ENCODE peak calls at places on chromosome 20, in eight cellular contexts. One of them, this sample, is unnamed.

GRCh38 chr20:41196653-41197225 is 59.4 kb downstream of the PLCG1 start:
- DNase-seq in colonic mucosa: no peak
- DNase-seq in uterus: no peak
- DNase-seq in spleen: no peak
- DNase-seq in foreskin keratinocyte: no peak
- DNase-seq in upper lobe of right lung: no peak
- DNase-seq in aorta: no peak
- DNase-seq in stomach: no peak
- DNase-seq in this sample: no peak

GRCh38 chr20:45822863-45823262 is 4.2 kb downstream of the TNNC2 start:
- DNase-seq in foreskin keratinocyte: no peak
- DNase-seq in aorta: peak; percentile 83
- DNase-seq in stomach: peak; percentile 54
- DNase-seq in upper lobe of right lung: peak; percentile 72
- DNase-seq in spleen: no peak
- DNase-seq in uterus: no peak
- DNase-seq in colonic mucosa: peak; percentile 67
- DNase-seq in this sample: no peak

GRCh38 chr20:33732166-33732970 is 572 bp downstream of the ZNF341 start:
- DNase-seq in colonic mucosa: peak; percentile 88
- DNase-seq in stomach: peak; percentile 90
- DNase-seq in upper lobe of right lung: peak; percentile 96
- DNase-seq in aorta: peak; percentile 94
- DNase-seq in foreskin keratinocyte: peak; percentile 60
- DNase-seq in spleen: peak; percentile 99
- DNase-seq in uterus: no peak
- DNase-seq in this sample: no peak

GRCh38 chr20:56537997-56538396 is 5.0 kb downstream of the FAM209B start:
- DNase-seq in colonic mucosa: no peak
- DNase-seq in foreskin keratinocyte: no peak
- DNase-seq in upper lobe of right lung: no peak
- DNase-seq in aorta: no peak
- DNase-seq in spleen: no peak
- DNase-seq in stomach: no peak
- DNase-seq in uterus: no peak
- DNase-seq in this sample: no peak

GRCh38 chr20:17617212-17617867 is 47.5 kb downstream of the DSTN start:
- DNase-seq in upper lobe of right lung: peak; percentile 76
- DNase-seq in foreskin keratinocyte: no peak
- DNase-seq in uterus: peak; percentile 76
- DNase-seq in colonic mucosa: peak; percentile 46
- DNase-seq in spleen: peak; percentile 81
- DNase-seq in stomach: peak; percentile 65
- DNase-seq in aorta: peak; percentile 87
- DNase-seq in this sample: peak; percentile 76

GRCh38 chr20:18288748-18289705 is 700 bp downstream of the ZNF133 start:
- DNase-seq in aorta: no peak
- DNase-seq in upper lobe of right lung: no peak
- DNase-seq in spleen: peak; percentile 83
- DNase-seq in foreskin keratinocyte: peak; percentile 18
- DNase-seq in uterus: no peak
- DNase-seq in stomach: no peak
- DNase-seq in colonic mucosa: no peak
- DNase-seq in this sample: no peak

GRCh38 chr20:60192351-60192750 is 234.1 kb downstream of the CDH26 start:
- DNase-seq in uterus: no peak
- DNase-seq in upper lobe of right lung: no peak
- DNase-seq in stomach: no peak
- DNase-seq in spleen: no peak
- DNase-seq in colonic mucosa: no peak
- DNase-seq in aorta: no peak
- DNase-seq in foreskin keratinocyte: no peak
- DNase-seq in this sample: no peak

GRCh38 chr20:41249371-41249770 is 68.2 kb downstream of the ZHX3 start:
- DNase-seq in stomach: no peak
- DNase-seq in upper lobe of right lung: no peak
- DNase-seq in foreskin keratinocyte: peak; percentile 77
- DNase-seq in colonic mucosa: peak; percentile 39
- DNase-seq in uterus: peak; percentile 86
- DNase-seq in aorta: peak; percentile 88
- DNase-seq in spleen: no peak
- DNase-seq in this sample: peak; percentile 90

GRCh38 chr20:51429696-51430095 is 112.8 kb downstream of the NFATC2 start:
- DNase-seq in upper lobe of right lung: no peak
- DNase-seq in aorta: no peak
- DNase-seq in stomach: no peak
- DNase-seq in foreskin keratinocyte: no peak
- DNase-seq in uterus: no peak
- DNase-seq in colonic mucosa: no peak
- DNase-seq in spleen: no peak
- DNase-seq in this sample: no peak

GRCh38 chr20:20695250-20695816 is 17.1 kb downstream of the RALGAPA2 start:
- DNase-seq in colonic mucosa: no peak
- DNase-seq in upper lobe of right lung: no peak
- DNase-seq in stomach: no peak
- DNase-seq in uterus: no peak
- DNase-seq in foreskin keratinocyte: no peak
- DNase-seq in spleen: no peak
- DNase-seq in aorta: no peak
- DNase-seq in this sample: no peak

GRCh38 chr20:48904566-48905321 is 16.8 kb upstream of the ARFGEF2 start:
- DNase-seq in foreskin keratinocyte: peak; percentile 26
- DNase-seq in spleen: no peak
- DNase-seq in stomach: peak; percentile 67
- DNase-seq in aorta: no peak
- DNase-seq in upper lobe of right lung: no peak
- DNase-seq in uterus: peak; percentile 56
- DNase-seq in colonic mucosa: peak; percentile 58
- DNase-seq in this sample: no peak

GRCh38 chr20:14972256-14972655 is 634.8 kb upstream of the FLRT3 start:
- DNase-seq in foreskin keratinocyte: no peak
- DNase-seq in upper lobe of right lung: no peak
- DNase-seq in uterus: no peak
- DNase-seq in aorta: no peak
- DNase-seq in colonic mucosa: no peak
- DNase-seq in stomach: no peak
- DNase-seq in spleen: no peak
- DNase-seq in this sample: no peak

GRCh38 chr20:34943808-34944568 is 11.6 kb downstream of the GSS start:
- DNase-seq in foreskin keratinocyte: peak; percentile 88
- DNase-seq in spleen: no peak
- DNase-seq in stomach: no peak
- DNase-seq in colonic mucosa: no peak
- DNase-seq in uterus: no peak
- DNase-seq in upper lobe of right lung: no peak
- DNase-seq in aorta: no peak
- DNase-seq in this sample: no peak

GRCh38 chr20:38209736-38210405 is 44.8 kb upstream of the TGM2 start:
- DNase-seq in stomach: no peak
- DNase-seq in uterus: peak; percentile 3
- DNase-seq in aorta: peak; percentile 38
- DNase-seq in foreskin keratinocyte: no peak
- DNase-seq in spleen: no peak
- DNase-seq in upper lobe of right lung: peak; percentile 18
- DNase-seq in colonic mucosa: no peak
- DNase-seq in this sample: peak; percentile 73

GRCh38 chr20:43392561-43392960 is 65.1 kb upstream of the SRSF6 start:
- DNase-seq in upper lobe of right lung: no peak
- DNase-seq in foreskin keratinocyte: no peak
- DNase-seq in uterus: no peak
- DNase-seq in aorta: no peak
- DNase-seq in stomach: no peak
- DNase-seq in colonic mucosa: no peak
- DNase-seq in spleen: no peak
- DNase-seq in this sample: no peak

GRCh38 chr20:34410331-34410730 is 47.3 kb downstream of the ITCH start:
- DNase-seq in foreskin keratinocyte: no peak
- DNase-seq in colonic mucosa: no peak
- DNase-seq in stomach: no peak
- DNase-seq in spleen: no peak
- DNase-seq in uterus: no peak
- DNase-seq in upper lobe of right lung: no peak
- DNase-seq in aorta: no peak
- DNase-seq in this sample: no peak

GRCh38 chr20:63562461-63563185 is 8.7 kb downstream of the FNDC11 start:
- DNase-seq in upper lobe of right lung: no peak
- DNase-seq in colonic mucosa: no peak
- DNase-seq in stomach: no peak
- DNase-seq in aorta: no peak
- DNase-seq in foreskin keratinocyte: no peak
- DNase-seq in spleen: peak; percentile 81
- DNase-seq in uterus: no peak
- DNase-seq in this sample: no peak

GRCh38 chr20:63563186-63563935 is 9.4 kb downstream of the FNDC11 start:
- DNase-seq in colonic mucosa: no peak
- DNase-seq in aorta: no peak
- DNase-seq in upper lobe of right lung: no peak
- DNase-seq in uterus: no peak
- DNase-seq in stomach: no peak
- DNase-seq in foreskin keratinocyte: no peak
- DNase-seq in spleen: no peak
- DNase-seq in this sample: no peak

GRCh38 chr20:63560333-63560805 is 6.4 kb downstream of the FNDC11 start:
- DNase-seq in aorta: no peak
- DNase-seq in upper lobe of right lung: no peak
- DNase-seq in colonic mucosa: no peak
- DNase-seq in stomach: no peak
- DNase-seq in foreskin keratinocyte: no peak
- DNase-seq in uterus: no peak
- DNase-seq in spleen: no peak
- DNase-seq in this sample: no peak

GRCh38 chr20:63560856-63561609 is 7.1 kb downstream of the FNDC11 start:
- DNase-seq in colonic mucosa: no peak
- DNase-seq in aorta: no peak
- DNase-seq in spleen: no peak
- DNase-seq in uterus: no peak
- DNase-seq in foreskin keratinocyte: no peak
- DNase-seq in stomach: no peak
- DNase-seq in upper lobe of right lung: no peak
- DNase-seq in this sample: no peak

GRCh38 chr20:63561624-63562396 is 7.9 kb downstream of the FNDC11 start:
- DNase-seq in stomach: no peak
- DNase-seq in uterus: no peak
- DNase-seq in foreskin keratinocyte: no peak
- DNase-seq in upper lobe of right lung: no peak
- DNase-seq in colonic mucosa: no peak
- DNase-seq in spleen: no peak
- DNase-seq in aorta: no peak
- DNase-seq in this sample: no peak
- H3K27ac ChIP-seq in stomach: no peak overlapping the region
- H3K27ac ChIP-seq in uterus: no peak overlapping the region
- H3K27ac ChIP-seq in foreskin keratinocyte: no peak overlapping the region
- H3K27ac ChIP-seq in upper lobe of right lung: no peak overlapping the region
- H3K27ac ChIP-seq in colonic mucosa: no peak overlapping the region
- H3K27ac ChIP-seq in spleen: no peak overlapping the region
- H3K27ac ChIP-seq in aorta: no peak overlapping the region
- H3K27ac ChIP-seq in this sample: no peak overlapping the region

GRCh38 chr20:787827-788226 is 19.5 kb upstream of the SLC52A3 start:
- DNase-seq in foreskin keratinocyte: no peak
- DNase-seq in stomach: no peak
- DNase-seq in colonic mucosa: no peak
- DNase-seq in aorta: no peak
- DNase-seq in upper lobe of right lung: no peak
- DNase-seq in spleen: no peak
- DNase-seq in uterus: no peak
- DNase-seq in this sample: no peak

GRCh38 chr20:791056-791455 is 22.8 kb upstream of the SLC52A3 start:
- DNase-seq in spleen: no peak
- DNase-seq in uterus: no peak
- DNase-seq in stomach: no peak
- DNase-seq in foreskin keratinocyte: no peak
- DNase-seq in upper lobe of right lung: no peak
- DNase-seq in colonic mucosa: no peak
- DNase-seq in aorta: no peak
- DNase-seq in this sample: no peak

GRCh38 chr20:796916-797315 is 28.6 kb upstream of the SLC52A3 start:
- DNase-seq in colonic mucosa: no peak
- DNase-seq in spleen: no peak
- DNase-seq in stomach: no peak
- DNase-seq in upper lobe of right lung: no peak
- DNase-seq in aorta: no peak
- DNase-seq in foreskin keratinocyte: no peak
- DNase-seq in uterus: no peak
- DNase-seq in this sample: no peak

GRCh38 chr20:792248-792647 is 23.9 kb upstream of the SLC52A3 start:
- DNase-seq in uterus: no peak
- DNase-seq in stomach: no peak
- DNase-seq in spleen: no peak
- DNase-seq in colonic mucosa: no peak
- DNase-seq in foreskin keratinocyte: no peak
- DNase-seq in upper lobe of right lung: no peak
- DNase-seq in aorta: no peak
- DNase-seq in this sample: no peak
- H3K27ac ChIP-seq in uterus: no peak overlapping the region
- H3K27ac ChIP-seq in stomach: no peak overlapping the region
- H3K27ac ChIP-seq in spleen: no peak overlapping the region
- H3K27ac ChIP-seq in colonic mucosa: no peak overlapping the region
- H3K27ac ChIP-seq in foreskin keratinocyte: no peak overlapping the region
- H3K27ac ChIP-seq in upper lobe of right lung: no peak overlapping the region
- H3K27ac ChIP-seq in aorta: no peak overlapping the region
- H3K27ac ChIP-seq in this sample: no peak overlapping the region

GRCh38 chr20:62303327-62304226 is 780 bp downstream of the ADRM1 start:
- DNase-seq in foreskin keratinocyte: no peak
- DNase-seq in upper lobe of right lung: peak; percentile 76
- DNase-seq in colonic mucosa: peak; percentile 40
- DNase-seq in aorta: peak; percentile 83
- DNase-seq in spleen: no peak
- DNase-seq in stomach: no peak
- DNase-seq in uterus: peak; percentile 17
- DNase-seq in this sample: no peak

GRCh38 chr20:62305765-62306431 is 3.1 kb downstream of the ADRM1 start:
- DNase-seq in spleen: no peak
- DNase-seq in stomach: no peak
- DNase-seq in upper lobe of right lung: no peak
- DNase-seq in foreskin keratinocyte: peak; percentile 69
- DNase-seq in uterus: no peak
- DNase-seq in aorta: no peak
- DNase-seq in colonic mucosa: no peak
- DNase-seq in this sample: no peak

GRCh38 chr20:62304331-62305148 is 1.7 kb downstream of the ADRM1 start:
- DNase-seq in aorta: no peak
- DNase-seq in spleen: no peak
- DNase-seq in stomach: no peak
- DNase-seq in colonic mucosa: peak; percentile 34
- DNase-seq in foreskin keratinocyte: no peak
- DNase-seq in uterus: no peak
- DNase-seq in upper lobe of right lung: no peak
- DNase-seq in this sample: no peak

GRCh38 chr20:62306440-62307187 is 3.8 kb downstream of the ADRM1 start:
- DNase-seq in upper lobe of right lung: no peak
- DNase-seq in aorta: no peak
- DNase-seq in stomach: no peak
- DNase-seq in colonic mucosa: no peak
- DNase-seq in uterus: no peak
- DNase-seq in spleen: no peak
- DNase-seq in foreskin keratinocyte: peak; percentile 62
- DNase-seq in this sample: no peak

GRCh38 chr20:62305149-62305764 is 2.5 kb downstream of the ADRM1 start:
- DNase-seq in uterus: no peak
- DNase-seq in spleen: no peak
- DNase-seq in colonic mucosa: no peak
- DNase-seq in aorta: no peak
- DNase-seq in foreskin keratinocyte: no peak
- DNase-seq in upper lobe of right lung: no peak
- DNase-seq in stomach: no peak
- DNase-seq in this sample: no peak
- H3K27ac ChIP-seq in uterus: no peak overlapping the region
- H3K27ac ChIP-seq in spleen: peak overlapping the region; percentile 55
- H3K27ac ChIP-seq in colonic mucosa: no peak overlapping the region
- H3K27ac ChIP-seq in aorta: no peak overlapping the region
- H3K27ac ChIP-seq in foreskin keratinocyte: no peak overlapping the region
- H3K27ac ChIP-seq in upper lobe of right lung: peak overlapping the region; percentile 11
- H3K27ac ChIP-seq in stomach: no peak overlapping the region
- H3K27ac ChIP-seq in this sample: peak overlapping the region; percentile 2

GRCh38 chr20:59176812-59177211 is 13.2 kb downstream of the ZNF831 start:
- DNase-seq in stomach: no peak
- DNase-seq in spleen: no peak
- DNase-seq in upper lobe of right lung: no peak
- DNase-seq in aorta: no peak
- DNase-seq in uterus: no peak
- DNase-seq in foreskin keratinocyte: no peak
- DNase-seq in colonic mucosa: peak; percentile 18
- DNase-seq in this sample: no peak
- H3K27ac ChIP-seq in stomach: no peak overlapping the region
- H3K27ac ChIP-seq in spleen: peak overlapping the region; percentile 77
- H3K27ac ChIP-seq in upper lobe of right lung: no peak overlapping the region
- H3K27ac ChIP-seq in aorta: no peak overlapping the region
- H3K27ac ChIP-seq in uterus: no peak overlapping the region
- H3K27ac ChIP-seq in foreskin keratinocyte: no peak overlapping the region
- H3K27ac ChIP-seq in colonic mucosa: no peak overlapping the region
- H3K27ac ChIP-seq in this sample: no peak overlapping the region